ENCODE peak calls at places on chromosomes 12 and 14, in six cellular contexts. X is mesothelial cell of epicardium, F is GM20000, H is astrocyte of the spinal cord, O is epithelial cell of esophagus, D is neural crest cell. Q is an unnamed sample.

GRCh38 chr14:60922050-60922449 is 58.8 kb downstream of the TRMT5 start:
- DNase-seq in X (no peak), F (no peak), H (peak; percentile 41), O (peak; percentile 83), D (no peak), Q (peak; percentile 26)

GRCh38 chr12:40999212-40999611 is 188.9 kb upstream of the PDZRN4 start:
- DNase-seq in X (no peak), F (no peak), H (no peak), O (peak; percentile 16), D (no peak), Q (no peak)

GRCh38 chr12:92134638-92135274 is 10.9 kb downstream of the BTG1 start:
- DNase-seq in X (no peak), F (no peak), H (peak; percentile 84), O (peak; percentile 82), D (no peak), Q (peak; percentile 64)

GRCh38 chr12:52496590-52497071 is 3.6 kb upstream of the KRT6A start:
- DNase-seq in X (no peak), F (no peak), H (peak; percentile 67), O (peak; percentile 97), D (no peak), Q (peak; percentile 89)

GRCh38 chr12:14416658-14417057 is 51.2 kb downstream of the ATF7IP start:
- DNase-seq in X (no peak), F (no peak), H (peak; percentile 92), O (peak; percentile 76), D (peak; percentile 46), Q (peak; percentile 61)

GRCh38 chr14:79764288-79764687 is 447.0 kb downstream of the DIO2 start:
- DNase-seq in X (no peak), F (no peak), H (no peak), O (no peak), D (no peak), Q (no peak)

GRCh38 chr12:93317227-93317626 is 60.5 kb upstream of the NUDT4 start:
- DNase-seq in X (no peak), F (no peak), H (no peak), O (peak; percentile 55), D (no peak), Q (no peak)

GRCh38 chr12:124441443-124442190 is 125.8 kb downstream of the NCOR2 start:
- DNase-seq in X (no peak), F (no peak), H (peak; percentile 97), O (peak; percentile 90), D (no peak), Q (peak; percentile 78)

GRCh38 chr12:52441320-52441911 is 7.2 kb upstream of the KRT75 start:
- DNase-seq in X (no peak), F (no peak), H (peak; percentile 9), O (peak; percentile 95), D (no peak), Q (peak; percentile 93)

GRCh38 chr12:77640356-77640755 is 190.3 kb upstream of the NAV3 start:
- DNase-seq in X (no peak), F (no peak), H (no peak), O (no peak), D (no peak), Q (no peak)

GRCh38 chr12:1719139-1719538 is 28.3 kb downstream of the ADIPOR2 start:
- DNase-seq in X (no peak), F (no peak), H (no peak), O (no peak), D (no peak), Q (no peak)

GRCh38 chr12:7241404-7242005 is 52.0 kb downstream of the PEX5 start:
- DNase-seq in X (no peak), F (no peak), H (peak; percentile 10), O (peak; percentile 76), D (no peak), Q (peak; percentile 75)

DNA sequence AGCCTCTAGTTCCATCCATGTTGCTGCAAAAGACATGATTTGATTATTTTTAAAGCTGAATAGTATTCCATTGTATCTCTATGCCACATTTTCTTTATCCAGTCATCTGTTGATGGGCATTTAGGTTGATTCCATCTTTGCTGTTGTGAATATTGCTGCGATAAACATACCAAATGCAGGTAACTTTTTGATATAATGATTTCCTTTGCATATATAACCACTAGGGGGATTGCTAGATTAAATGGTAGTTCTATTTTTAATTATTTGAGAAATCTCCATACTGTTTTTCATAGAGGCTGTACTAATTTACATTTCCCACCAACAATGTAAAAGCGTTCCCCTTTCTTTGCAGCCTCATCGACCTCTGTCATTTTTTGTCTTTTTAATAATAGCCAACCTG is 342.5 kb downstream of the MDGA2 start:
- DNase-seq in X (no peak), F (no peak), H (no peak), O (no peak), D (no peak), Q (no peak)
- TF ChIP-seq CTCF in X (peak; percentile 56), F (no peak), H (peak; percentile 10), O (no peak), D (peak; percentile 56), Q (no peak)

DNA sequence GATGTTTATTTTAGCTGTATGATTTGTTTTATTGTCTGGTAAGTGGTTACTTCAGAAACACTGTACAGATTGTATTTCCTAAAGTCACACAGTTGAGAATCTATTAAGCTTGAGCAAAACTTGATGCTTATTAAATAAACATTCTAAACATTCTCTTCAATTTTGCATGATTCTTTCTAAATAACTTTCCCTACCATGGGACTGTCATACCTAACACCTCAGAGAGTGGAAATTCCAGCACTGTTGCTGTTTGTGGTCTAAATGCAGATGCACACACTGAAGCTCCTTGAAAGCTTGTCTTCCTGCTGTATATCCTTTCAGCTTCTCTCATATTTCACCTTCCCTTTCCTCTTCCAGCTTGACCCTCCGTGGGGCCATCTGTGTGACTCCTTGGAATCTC is 392.0 kb downstream of the LRIG3 start:
- DNase-seq in X (no peak), F (no peak), H (peak; percentile 18), O (no peak), D (no peak), Q (no peak)
- TF ChIP-seq CTCF in X (no peak), F (no peak), H (no peak), O (no peak), D (no peak), Q (no peak)

DNA sequence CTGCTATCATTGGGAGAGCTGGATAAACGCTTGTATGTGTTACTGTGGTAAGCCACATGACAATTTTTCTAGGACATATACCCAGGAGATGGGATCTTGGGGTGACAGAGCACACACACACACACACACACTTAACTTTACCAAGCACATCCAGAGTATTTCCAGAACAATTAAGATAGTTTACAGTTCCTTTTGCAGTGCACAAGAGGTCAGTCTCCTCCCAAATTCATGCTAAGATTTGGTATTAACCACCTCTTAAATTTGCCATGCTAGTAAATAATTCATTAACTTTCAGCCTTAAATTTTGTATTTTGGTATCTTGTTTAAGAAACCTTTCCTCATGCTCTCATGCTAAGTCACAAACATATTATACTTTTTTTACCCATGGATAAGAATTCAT is 33.9 kb upstream of the LIMA1 start:
- DNase-seq in X (no peak), F (no peak), H (no peak), O (no peak), D (no peak), Q (no peak)
- TF ChIP-seq CTCF in X (no peak), F (no peak), H (peak; percentile 2), O (peak; percentile 15), D (no peak), Q (no peak)

DNA sequence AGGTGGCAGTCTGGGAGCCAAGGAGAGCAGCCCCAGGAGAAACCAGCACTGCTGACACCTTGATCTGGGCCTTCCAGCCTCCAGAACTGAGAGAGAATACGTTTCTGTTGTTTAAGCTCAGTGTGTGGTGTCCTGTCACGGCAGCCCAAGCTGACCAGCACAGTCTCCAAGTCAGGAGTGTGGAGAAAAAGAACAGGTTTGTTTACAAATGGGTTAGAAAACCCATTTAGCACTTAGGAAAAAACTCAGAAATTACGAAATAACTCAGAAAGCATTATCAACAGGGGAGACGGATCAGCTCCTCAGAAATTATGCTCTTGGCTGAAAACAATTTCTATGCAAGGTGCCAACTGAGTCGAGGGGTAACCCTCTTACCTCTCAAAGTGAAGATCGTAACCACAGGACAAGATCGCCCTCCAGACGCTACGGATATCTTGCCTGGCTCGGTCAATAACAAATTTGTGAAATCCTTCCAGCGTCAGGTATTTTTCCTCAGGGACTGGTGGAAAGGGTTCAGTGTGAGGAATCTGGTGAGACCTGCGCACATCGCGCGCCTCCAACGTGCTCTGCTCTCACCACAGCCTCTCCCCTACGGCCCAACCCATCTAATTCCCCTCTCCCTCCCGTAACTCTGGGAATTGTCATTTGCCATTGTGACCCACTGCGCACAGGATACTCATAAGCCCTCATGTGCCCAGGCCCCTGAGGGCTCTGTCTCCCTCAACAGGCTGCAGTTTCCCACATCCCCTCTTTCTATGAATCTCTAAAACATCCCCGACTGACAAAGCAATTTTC is 50.2 kb downstream of the TRAFD1 start:
- DNase-seq in X (no peak), F (no peak), H (no peak), O (no peak), D (no peak), Q (no peak)
- TF ChIP-seq CTCF in X (no peak), F (no peak), H (no peak), O (no peak), D (no peak), Q (no peak)

GRCh38 chr14:93115069-93115919 is 431 bp downstream of the ITPK1 start:
- DNase-seq in X (peak; percentile 87), F (peak; percentile 96), H (peak; percentile 78), O (peak; percentile 91), D (peak; percentile 71), Q (peak; percentile 82)
- TF ChIP-seq CTCF in X (no peak), F (no peak), H (no peak), O (no peak), D (no peak), Q (no peak)

DNA sequence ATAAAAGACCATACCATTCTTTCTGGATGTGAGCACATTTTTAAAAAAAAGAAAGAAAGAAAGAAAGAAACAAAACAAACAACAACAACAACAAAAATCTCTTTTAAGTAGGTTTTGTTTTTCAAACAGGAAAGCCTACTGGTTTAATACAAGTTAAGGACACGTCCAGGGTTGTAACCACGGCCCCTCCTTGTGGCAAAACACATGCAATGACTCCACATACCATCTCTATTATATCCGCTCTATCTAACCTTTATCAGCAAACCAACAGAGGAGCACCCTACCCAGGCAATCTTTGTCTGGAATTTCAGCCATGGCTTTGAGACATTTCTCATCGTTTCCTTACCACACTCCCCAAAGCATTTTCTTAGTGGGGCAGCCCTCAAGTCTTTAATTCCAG is 360.5 kb upstream of the TMPO start:
- DNase-seq in X (peak; percentile 42), F (no peak), H (peak; percentile 28), O (peak; percentile 13), D (peak; percentile 20), Q (peak; percentile 54)
- TF ChIP-seq CTCF in X (peak; percentile 21), F (no peak), H (peak; percentile 30), O (peak; percentile 38), D (peak; percentile 72), Q (peak; percentile 18)

GRCh38 chr14:91555531-91555930 is 45.4 kb upstream of the PPP4R3A start:
- DNase-seq in X (no peak), F (no peak), H (no peak), O (peak; percentile 11), D (no peak), Q (no peak)
- TF ChIP-seq CTCF in X (no peak), F (no peak), H (no peak), O (no peak), D (no peak), Q (no peak)